ENCODE peak calls at places on chromosomes 7 and 10, in nine cellular contexts. H is NCI-H774; S is RPMI8226; D is ascending aorta; G is activated T-helper 1 cell treated with anti-CD3 and anti-CD28 coated beads, Interleukin-12 subunit alpha, Interleukin-12 subunit beta, Interleukin-2, Interleukin-4 antibody, amounts not matched to agents 30 ng/mL and 10 ng/mL and 1 ng/mL, durations not matched to agents 14 hours and 24 hours and 36 hours; N is stimulated activated CD4-positive, alpha-beta T cell treated with anti-CD3 and anti-CD28 coated beads, Interleukin-15, amount 100 ng/mL, for 48 hours; M is ACHN; P is head of caudate nucleus; U is naive B cell. E is an unnamed sample.

GRCh38 chr7:44132039-44132438 is 8.7 kb upstream of the POLD2 start:
- DNase-seq in G (no peak), D (no peak), M (peak; percentile 29), N (no peak), P (no peak), H (no peak), S (no peak), U (no peak), E (no peak)

GRCh38 chr7:34840176-34840785 is 182.3 kb downstream of the NPSR1 start:
- DNase-seq in H (no peak), U (no peak), N (no peak), M (no peak), D (no peak), G (no peak), S (no peak), P (no peak), E (no peak)

GRCh38 chr7:52486267-52486666 is 549.2 kb upstream of the POM121L12 start:
- DNase-seq in S (no peak), P (no peak), G (no peak), U (no peak), H (no peak), M (no peak), D (no peak), N (no peak), E (no peak)

GRCh38 chr10:4270116-4270515 is 485.1 kb upstream of the KLF6 start:
- DNase-seq in D (no peak), U (no peak), G (no peak), M (no peak), S (no peak), P (no peak), H (no peak), N (no peak), E (peak; percentile 61)

GRCh38 chr10:28754930-28755718 is 77.8 kb downstream of the BAMBI start:
- DNase-seq in D (no peak), S (no peak), P (no peak), G (no peak), N (no peak), H (no peak), M (peak; percentile 51), U (no peak), E (no peak)

GRCh38 chr7:39911167-39911566 is 38.9 kb upstream of the CDK13 start:
- DNase-seq in G (no peak), P (no peak), H (no peak), D (no peak), S (no peak), M (no peak), U (no peak), N (no peak), E (no peak)

GRCh38 chr10:92750788-92751533 is 61.2 kb downstream of the HHEX start:
- DNase-seq in G (no peak), U (no peak), H (no peak), D (no peak), S (no peak), P (no peak), N (no peak), M (no peak), E (peak; percentile 38)

GRCh38 chr10:7409045-7409731 is 1.6 kb downstream of the SFMBT2 start:
- DNase-seq in S (peak; percentile 76), P (peak; percentile 48), M (no peak), D (no peak), N (peak; percentile 47), U (peak; percentile 43), G (peak; percentile 45), H (no peak), E (peak; percentile 76)

GRCh38 chr10:30430544-30431298 is 3.3 kb upstream of the MAP3K8 start:
- DNase-seq in D (no peak), P (no peak), N (no peak), S (no peak), G (no peak), H (no peak), U (no peak), M (no peak), E (no peak)

GRCh38 chr7:158325530-158326381 is 261.9 kb downstream of the PTPRN2 start:
- DNase-seq in H (peak; percentile 91), G (no peak), S (peak; percentile 52), D (no peak), U (no peak), N (no peak), M (no peak), P (peak; percentile 40), E (peak; percentile 46)

GRCh38 chr7:148623586-148624282 is 33.2 kb downstream of the C7orf33 start:
- DNase-seq in N (no peak), S (peak; percentile 33), U (no peak), P (no peak), D (no peak), M (no peak), G (no peak), H (no peak), E (no peak)

GRCh38 chr7:44221231-44221791 is 20.5 kb downstream of the YKT6 start:
- DNase-seq in P (peak; percentile 8), S (no peak), G (no peak), N (no peak), U (no peak), H (no peak), D (no peak), M (no peak), E (no peak)

GRCh38 chr10:114288424-114289095 is 49.5 kb downstream of the VWA2 start:
- DNase-seq in G (no peak), S (no peak), N (no peak), D (no peak), U (no peak), M (no peak), H (no peak), P (no peak), E (no peak)

GRCh38 chr10:127486355-127486754 is 62.8 kb upstream of the NPS start:
- DNase-seq in S (no peak), U (no peak), P (no peak), G (no peak), D (no peak), H (no peak), M (no peak), N (no peak), E (no peak)

GRCh38 chr10:101224910-101225823 is 4.1 kb downstream of the LBX1 start:
- DNase-seq in S (no peak), U (no peak), D (no peak), H (no peak), G (no peak), M (no peak), P (no peak), N (no peak), E (no peak)

GRCh38 chr10:11742779-11743298 is 657 bp downstream of the ECHDC3 start:
- DNase-seq in M (no peak), S (no peak), N (no peak), H (no peak), G (no peak), P (no peak), U (no peak), D (no peak), E (no peak)

GRCh38 chr10:87816163-87816841 is 1.7 kb downstream of the ATAD1 start:
- DNase-seq in H (no peak), M (peak; percentile 18), D (no peak), P (no peak), N (no peak), G (no peak), U (no peak), S (no peak), E (no peak)

GRCh38 chr7:17849504-17849903 is 90.8 kb downstream of the SNX13 start:
- DNase-seq in D (no peak), M (no peak), P (no peak), G (no peak), N (no peak), S (no peak), U (no peak), H (no peak), E (no peak)

E was measured in pons.